ENCODE peak calls at places on chromosomes 3 and 15, in five cellular contexts. H, E, O, N and D are unnamed samples.
A peak's percentile ranks its signal among the peaks of the same experiment; 100 is the strongest.

GRCh38 chr15:47334805-47335204 is 382.5 kb upstream of the SEMA6D start:
- DNase-seq in O (no peak), H (no peak), E (no peak), N (no peak), D (no peak)

GRCh38 chr15:71526061-71526460 is 284.3 kb upstream of the NR2E3 start:
- DNase-seq in O (no peak), N (no peak), H (no peak), E (no peak), D (no peak)

GRCh38 chr15:36550650-36551049 is 28.8 kb upstream of the CDIN1 start:
- DNase-seq in E (no peak), N (no peak), O (no peak), H (no peak), D (no peak)

GRCh38 chr15:76163429-76164020 is 103.7 kb downstream of the TMEM266 start:
- DNase-seq in E (peak; percentile 94), H (peak; percentile 89), O (no peak), N (no peak), D (peak; percentile 88)

GRCh38 chr3:34008836-34009479 is 210.5 kb downstream of the PDCD6IP start:
- DNase-seq in H (no peak), O (no peak), E (no peak), N (no peak), D (no peak)

GRCh38 chr3:181892848-181893247 is 181.1 kb downstream of the SOX2 start:
- DNase-seq in O (no peak), N (no peak), E (no peak), H (no peak), D (no peak)

GRCh38 chr15:61654918-61655317 is 405.3 kb downstream of the VPS13C start:
- DNase-seq in H (no peak), N (no peak), O (no peak), E (no peak), D (peak; percentile 84)

GRCh38 chr3:192957441-192957951 is 39.8 kb upstream of the MB21D2 start:
- DNase-seq in H (peak; percentile 63), E (no peak), O (peak; percentile 4), N (no peak), D (peak; percentile 67)

GRCh38 chr15:91338763-91339162 is 238.7 kb downstream of the SV2B start:
- DNase-seq in O (no peak), H (no peak), N (peak; percentile 6), E (no peak), D (no peak)